ENCODE peak calls at places on chromosomes 3 and 15, in four cellular contexts. S is left cardiac atrium; C is stimulated activated CD4-positive, alpha-beta T cell treated with anti-CD3 and anti-CD28 coated beads, TNF-alpha, amount 100 ng/mL, for 1 hour; L is activated T-helper 1 cell treated with Interleukin-2 at 50 U/mL for 16 hours. M is an unnamed sample.
A peak's percentile ranks its signal among the peaks of the same experiment; 100 is the strongest.

GRCh38 chr3:88589131-88589530 is 439.4 kb downstream of the C3orf38 start:
- DNase-seq in C (no peak), S (no peak), L (no peak), M (no peak)

GRCh38 chr3:120450261-120450913 is 405 bp downstream of the FSTL1 start:
- DNase-seq in C (no peak), S (peak; percentile 43), L (no peak), M (peak; percentile 64)

GRCh38 chr3:39150803-39151631 is 2.4 kb downstream of the CSRNP1 start:
- DNase-seq in L (peak; percentile 21), C (no peak), S (peak; percentile 93), M (peak; percentile 87)

GRCh38 chr15:40756938-40757337 is 1.9 kb upstream of the RMDN3 start:
- DNase-seq in S (no peak), L (no peak), C (no peak), M (no peak)

GRCh38 chr3:53194218-53195065 is 33.4 kb downstream of the PRKCD start:
- DNase-seq in L (no peak), S (peak; percentile 70), C (no peak), M (peak; percentile 76)

GRCh38 chr3:61530355-61530754 is 31.0 kb upstream of the PTPRG start:
- DNase-seq in S (no peak), L (no peak), C (no peak), M (no peak)

GRCh38 chr3:76532423-76532822 is 507.5 kb upstream of the ROBO2 start:
- DNase-seq in S (no peak), C (no peak), L (no peak), M (no peak)

GRCh38 chr3:121969631-121970030 is 52.4 kb downstream of the ILDR1 start:
- DNase-seq in C (no peak), L (no peak), S (no peak), M (no peak)

GRCh38 chr3:30084971-30085403 is 521.4 kb upstream of the TGFBR2 start:
- DNase-seq in S (no peak), C (no peak), L (no peak), M (no peak)

GRCh38 chr3:197006860-197007259 is 22.8 kb downstream of the MELTF start:
- DNase-seq in S (no peak), C (no peak), L (no peak), M (no peak)

GRCh38 chr15:49473031-49473430 is 50.0 kb downstream of the FGF7 start:
- DNase-seq in S (no peak), C (no peak), L (no peak), M (no peak)

GRCh38 chr15:99450896-99451358 is 114.9 kb upstream of the MEF2A start:
- DNase-seq in L (peak; percentile 27), C (peak; percentile 29), S (peak; percentile 91), M (peak; percentile 87)

GRCh38 chr15:65732698-65733097 is 59.4 kb downstream of the DENND4A start:
- DNase-seq in S (no peak), C (no peak), L (no peak), M (no peak)

GRCh38 chr3:23508464-23508863 is 297.3 kb upstream of the UBE2E1 start:
- DNase-seq in C (no peak), S (no peak), L (no peak), M (no peak)

GRCh38 chr3:53773586-53774368 is 72.4 kb downstream of the CHDH start:
- DNase-seq in L (no peak), C (no peak), S (no peak), M (no peak)

GRCh38 chr3:113606539-113607218 is 74.3 kb downstream of the SIDT1 start:
- DNase-seq in L (no peak), C (no peak), S (no peak), M (no peak)

GRCh38 chr3:184808021-184808420 is 3.9 kb upstream of the VPS8 start:
- DNase-seq in C (no peak), L (no peak), S (no peak), M (no peak)

GRCh38 chr3:125324341-125324740 is 50.8 kb downstream of the ZNF148 start:
- DNase-seq in C (no peak), L (no peak), S (no peak), M (no peak)

GRCh38 chr3:28791713-28792255 is 443.2 kb upstream of the AZI2 start:
- DNase-seq in C (no peak), L (no peak), S (no peak), M (no peak)

GRCh38 chr3:125289429-125289828 is 76.9 kb upstream of the SLC12A8 start:
- DNase-seq in C (no peak), L (no peak), S (no peak), M (no peak)

GRCh38 chr3:53577486-53577885 is 83.1 kb downstream of the CACNA1D start:
- DNase-seq in S (no peak), L (no peak), C (no peak), M (no peak)

GRCh38 chr3:15356186-15356585 is 23.8 kb upstream of the SH3BP5 start:
- DNase-seq in S (no peak), L (no peak), C (no peak), M (no peak)

GRCh38 chr15:84798436-84798946 is 18.7 kb upstream of the ALPK3 start:
- DNase-seq in S (no peak), C (no peak), L (no peak), M (no peak)

GRCh38 chr15:39429898-39430357 is 151.0 kb upstream of the THBS1 start:
- DNase-seq in C (no peak), L (no peak), S (no peak), M (no peak)

GRCh38 chr3:148998715-148999413 is 7.5 kb downstream of the GYG1 start:
- DNase-seq in S (no peak), L (no peak), C (no peak), M (no peak)

M was measured in Right ventricle myocardium superior.